ENCODE peak calls at places on chromosome 5, in nine cellular contexts. G, B, Y, H, R, A, S, Z and P are unnamed samples.

GRCh38 chr5:122858451-122858850 is 13.0 kb downstream of the SNX24 start:
- DNase-seq in B (no peak), S (no peak), H (no peak), A (no peak), G (no peak), R (no peak), Y (peak; percentile 51), Z (peak; percentile 35), P (no peak)

GRCh38 chr5:104540448-104540847 is 977.9 kb upstream of the NUDT12 start:
- DNase-seq in A (no peak), B (no peak), Z (peak; percentile 91), H (peak; percentile 58), G (no peak), Y (peak; percentile 80), R (no peak), S (no peak), P (no peak)

GRCh38 chr5:43728581-43728980 is 125.6 kb downstream of the NNT start:
- DNase-seq in Z (no peak), Y (no peak), G (no peak), A (no peak), H (no peak), S (no peak), B (no peak), R (no peak), P (no peak)

GRCh38 chr5:178505639-178506407 is 84.4 kb downstream of the COL23A1 start:
- DNase-seq in Y (no peak), B (no peak), R (no peak), A (no peak), Z (no peak), G (no peak), H (no peak), S (no peak), P (no peak)

GRCh38 chr5:102715405-102715804 is 39.7 kb upstream of the PAM start:
- DNase-seq in B (no peak), R (peak; percentile 2), A (no peak), S (no peak), Y (peak; percentile 85), H (peak; percentile 90), G (no peak), Z (peak; percentile 80), P (no peak)

GRCh38 chr5:8956659-8957058 is 589.2 kb downstream of the SEMA5A start:
- DNase-seq in A (no peak), H (no peak), Z (no peak), R (no peak), Y (no peak), B (no peak), G (no peak), S (no peak), P (no peak)

GRCh38 chr5:68122439-68122906 is 93.1 kb upstream of the PIK3R1 start:
- DNase-seq in R (no peak), Z (no peak), H (no peak), S (no peak), G (no peak), B (no peak), Y (no peak), A (no peak), P (no peak)

GRCh38 chr5:72126796-72127195 is 19.5 kb downstream of the MAP1B start:
- DNase-seq in A (no peak), S (no peak), Z (peak; percentile 55), H (no peak), R (no peak), Y (no peak), G (no peak), B (no peak), P (no peak)

GRCh38 chr5:32522429-32523143 is 62.8 kb upstream of the SUB1 start:
- DNase-seq in G (no peak), H (peak; percentile 84), A (peak; percentile 71), R (no peak), Y (peak; percentile 83), Z (no peak), S (no peak), B (peak; percentile 34), P (peak; percentile 33)

GRCh38 chr5:106766913-106767312 is 903.8 kb downstream of the EFNA5 start:
- DNase-seq in Y (no peak), A (no peak), R (no peak), G (no peak), Z (peak; percentile 81), S (no peak), H (no peak), B (no peak), P (no peak)

GRCh38 chr5:14244721-14245518 is 101.8 kb downstream of the TRIO start:
- DNase-seq in G (no peak), H (peak; percentile 76), Z (peak; percentile 65), A (no peak), S (no peak), B (no peak), Y (peak; percentile 71), R (no peak), P (no peak)

GRCh38 chr5:150258126-150258525 is 31.4 kb downstream of the CAMK2A start:
- DNase-seq in A (no peak), G (no peak), S (peak; percentile 59), Z (no peak), Y (no peak), H (peak; percentile 36), R (no peak), B (no peak), P (no peak)

GRCh38 chr5:151168602-151169344 is 11.2 kb upstream of the ANXA6 start:
- DNase-seq in S (no peak), B (no peak), A (peak; percentile 21), H (no peak), G (no peak), R (no peak), Y (no peak), Z (no peak), P (no peak)

GRCh38 chr5:42491699-42492098 is 68.5 kb downstream of the GHR start:
- DNase-seq in R (no peak), A (no peak), G (no peak), Y (no peak), H (no peak), Z (no peak), S (no peak), B (no peak), P (no peak)

GRCh38 chr5:140725799-140726471 is 25.7 kb downstream of the ZMAT2 start:
- DNase-seq in H (peak; percentile 94), A (peak; percentile 67), R (peak; percentile 57), G (peak; percentile 58), S (peak; percentile 58), Z (peak; percentile 79), Y (peak; percentile 91), B (peak; percentile 28), P (peak; percentile 71)

GRCh38 chr5:150999704-151000452 is 20.5 kb upstream of the GPX3 start:
- DNase-seq in R (no peak), A (peak; percentile 91), H (peak; percentile 14), Y (no peak), B (peak; percentile 84), S (no peak), Z (peak; percentile 49), G (no peak), P (no peak)

GRCh38 chr5:124494540-124495116 is 251.8 kb downstream of the ZNF608 start:
- DNase-seq in S (no peak), R (no peak), G (no peak), B (no peak), Z (no peak), Y (no peak), H (peak; percentile 25), A (no peak), P (no peak)

GRCh38 chr5:37721447-37721871 is 118.4 kb downstream of the GDNF start:
- DNase-seq in B (no peak), Z (peak; percentile 23), Y (peak; percentile 79), H (peak; percentile 36), G (no peak), S (peak; percentile 15), R (no peak), A (no peak), P (peak; percentile 22)

GRCh38 chr5:38554860-38555259 is 1.6 kb downstream of the LIFR start:
- DNase-seq in Z (no peak), G (no peak), Y (no peak), R (no peak), A (no peak), H (no peak), S (no peak), B (no peak), P (no peak)

GRCh38 chr5:64384761-64385160 is 121.1 kb upstream of the RGS7BP start:
- DNase-seq in G (no peak), R (no peak), B (no peak), Y (peak; percentile 1), S (peak; percentile 3), A (no peak), Z (peak; percentile 19), H (no peak), P (no peak)

GRCh38 chr5:159181152-159181551 is 28.2 kb downstream of the RNF145 start:
- DNase-seq in A (no peak), S (peak; percentile 10), Y (peak; percentile 20), B (no peak), Z (no peak), G (no peak), H (peak; percentile 46), R (no peak), P (no peak)

GRCh38 chr5:177194278-177194677 is 60.7 kb downstream of the NSD1 start:
- DNase-seq in R (no peak), H (peak; percentile 94), B (no peak), A (no peak), Z (peak; percentile 78), Y (peak; percentile 99), S (no peak), G (no peak), P (no peak)

GRCh38 chr5:55665065-55665464 is 47.1 kb downstream of the SLC38A9 start:
- DNase-seq in A (peak; percentile 86), H (no peak), Y (peak; percentile 76), Z (no peak), R (no peak), S (no peak), G (no peak), B (peak; percentile 33), P (no peak)

GRCh38 chr5:132238169-132238744 is 10.6 kb upstream of the P4HA2 start:
- DNase-seq in B (peak; percentile 95), Y (peak; percentile 60), R (peak; percentile 45), G (peak; percentile 68), Z (peak; percentile 90), S (peak; percentile 60), H (peak; percentile 68), A (peak; percentile 82), P (peak; percentile 68)

GRCh38 chr5:129904667-129905466 is 602 bp downstream of the CHSY3 start:
- DNase-seq in H (no peak), Y (peak; percentile 6), B (no peak), A (peak; percentile 73), R (no peak), Z (peak; percentile 69), S (peak; percentile 36), G (no peak), P (no peak)

GRCh38 chr5:3597727-3598082 is 2.1 kb downstream of the IRX1 start:
- DNase-seq in A (no peak), Z (no peak), H (no peak), R (no peak), G (no peak), Y (no peak), B (no peak), S (peak; percentile 14), P (no peak)

GRCh38 chr5:107063511-107063910 is 607.2 kb downstream of the EFNA5 start:
- DNase-seq in R (no peak), Z (no peak), Y (peak; percentile 14), H (peak; percentile 10), G (no peak), S (no peak), B (no peak), A (no peak), P (no peak)

GRCh38 chr5:107418902-107419301 is 251.8 kb downstream of the EFNA5 start:
- DNase-seq in A (no peak), S (no peak), B (no peak), Z (no peak), G (no peak), R (no peak), Y (no peak), H (no peak), P (no peak)

GRCh38 chr5:57004800-57005199 is 52.9 kb upstream of the MIER3 start:
- DNase-seq in A (no peak), H (no peak), Z (no peak), S (no peak), G (no peak), Y (peak; percentile 27), R (no peak), B (no peak), P (no peak)

GRCh38 chr5:139482050-139482889 is at the start of gene STING1:
- DNase-seq in B (peak; percentile 88), H (peak; percentile 98), Y (peak; percentile 98), A (peak; percentile 87), R (peak; percentile 31), G (no peak), Z (peak; percentile 94), S (peak; percentile 53), P (peak; percentile 53)